ENCODE peak calls at places on chromosome X, in six cellular contexts. L is DMS 273 treated with DMSO at 0.1 percent for 48 hours; X is activated CD4-positive, alpha-beta T cell treated with anti-CD3 and anti-CD28 coated beads, Interleukin-2, amount 50 U/mL, for 4 hours; G is WERI-Rb-1; U is mammary epithelial cell; N is choroid plexus epithelial cell. I is an unnamed sample.

GRCh38 chrX:76555816-76556215 is 128.3 kb downstream of the MAGEE1 start:
- DNase-seq in L (no peak), X (no peak), G (peak), U (peak), N (peak), I (no peak)

GRCh38 chrX:38999099-38999498 is 197.8 kb downstream of the MID1IP1 start:
- DNase-seq in L (no peak), X (no peak), G (no peak), U (no peak), N (no peak), I (no peak)

GRCh38 chrX:92213781-92214180 is 434.6 kb downstream of the PCDH11X start:
- DNase-seq in L (peak), X (no peak), G (no peak), U (peak), N (peak), I (no peak)

GRCh38 chrX:54529166-54529558 is 857 bp upstream of the GNL3L start:
- DNase-seq in L (peak), X (no peak), G (peak), U (no peak), N (no peak), I (no peak)

GRCh38 chrX:63525491-63525890 is 174.4 kb upstream of the SPIN4 start:
- DNase-seq in L (no peak), X (no peak), G (no peak), U (no peak), N (no peak), I (no peak)

GRCh38 chrX:19912-20571 is 261.1 kb upstream of the PLCXD1 start:
- DNase-seq in L (no peak), X (peak), G (no peak), U (no peak), N (no peak), I (no peak)

GRCh38 chrX:153635788-153636668 is 11.0 kb upstream of the DUSP9 start:
- DNase-seq in L (peak), X (no peak), G (peak), U (no peak), N (peak), I (no peak)

GRCh38 chrX:65610040-65610439 is 57.4 kb upstream of the MSN start:
- DNase-seq in L (no peak), X (no peak), G (no peak), U (no peak), N (peak), I (no peak)

GRCh38 chrX:44568196-44568595 is 25.5 kb upstream of the FUNDC1 start:
- DNase-seq in L (no peak), X (no peak), G (no peak), U (no peak), N (no peak), I (no peak)

GRCh38 chrX:18119856-18120255 is 100.8 kb downstream of the BEND2 start:
- DNase-seq in L (no peak), X (no peak), G (no peak), U (no peak), N (no peak), I (no peak)

GRCh38 chrX:139290310-139290709 is 240.2 kb upstream of the F9 start:
- DNase-seq in L (no peak), X (no peak), G (no peak), U (peak), N (no peak), I (no peak)

GRCh38 chrX:42694260-42694815 is 83.6 kb downstream of the PPP1R2C start:
- DNase-seq in L (no peak), X (no peak), G (no peak), U (peak), N (no peak), I (no peak)

GRCh38 chrX:56783450-56783831 is 54.4 kb downstream of the NBDY start:
- DNase-seq in L (no peak), X (no peak), G (peak), U (peak), N (no peak), I (no peak)

GRCh38 chrX:129961180-129962083 is 21.0 kb upstream of the BCORL1 start:
- DNase-seq in L (no peak), X (peak), G (no peak), U (peak), N (no peak), I (no peak)

GRCh38 chrX:103183912-103184311 is 31.0 kb upstream of the BEX4 start:
- DNase-seq in L (no peak), X (no peak), G (no peak), U (no peak), N (no peak), I (no peak)

GRCh38 chrX:119605739-119606507 is at the start of gene NKRF:
- DNase-seq in L (no peak), X (peak), G (peak), U (peak), N (peak), I (peak)

GRCh38 chrX:110241816-110242215 is 76.1 kb downstream of the AMMECR1 start:
- DNase-seq in L (no peak), X (no peak), G (no peak), U (no peak), N (peak), I (no peak)

GRCh38 chrX:24396236-24396929 is 35.9 kb downstream of the SUPT20HL1 start:
- DNase-seq in L (no peak), X (no peak), G (no peak), U (peak), N (peak), I (no peak)

GRCh38 chrX:12421918-12422317 is 283.6 kb downstream of the FRMPD4 start:
- DNase-seq in L (no peak), X (no peak), G (no peak), U (no peak), N (no peak), I (no peak)

GRCh38 chrX:54358424-54359211 is 772 bp upstream of the WNK3 start:
- DNase-seq in L (peak), X (peak), G (peak), U (peak), N (peak), I (peak)

GRCh38 chrX:153476628-153477027 is 6.3 kb upstream of the HAUS7 start:
- DNase-seq in L (no peak), X (no peak), G (peak), U (no peak), N (no peak), I (no peak)

GRCh38 chrX:98448524-98448923 is 1564.8 kb downstream of the RPA4 start:
- DNase-seq in L (no peak), X (no peak), G (no peak), U (no peak), N (no peak), I (no peak)

GRCh38 chrX:56564182-56564885 is 907 bp downstream of the UBQLN2 start:
- DNase-seq in L (no peak), X (no peak), G (peak), U (peak), N (peak), I (no peak)

GRCh38 chrX:54076903-54077302 is 32.6 kb upstream of the PHF8 start:
- DNase-seq in L (no peak), X (no peak), G (no peak), U (peak), N (peak), I (no peak)

GRCh38 chrX:135516376-135516775 is 4.1 kb upstream of the INTS6L start:
- DNase-seq in L (no peak), X (no peak), G (no peak), U (no peak), N (no peak), I (no peak)

GRCh38 chrX:46294234-46294633 is 251.0 kb downstream of the ZNF674 start:
- DNase-seq in L (no peak), X (no peak), G (no peak), U (no peak), N (peak), I (no peak)

GRCh38 chrX:101357166-101357795 is 8.7 kb upstream of the TIMM8A start:
- DNase-seq in L (no peak), X (no peak), G (no peak), U (no peak), N (peak), I (no peak)

GRCh38 chrX:112941209-112941788 is 100.7 kb upstream of the AMOT start:
- DNase-seq in L (no peak), X (no peak), G (no peak), U (no peak), N (no peak), I (no peak)

GRCh38 chrX:12383196-12383595 is 244.9 kb downstream of the FRMPD4 start:
- DNase-seq in L (no peak), X (no peak), G (no peak), U (no peak), N (no peak), I (no peak)

GRCh38 chrX:133267621-133268020 is 49.5 kb upstream of the TFDP3 start:
- DNase-seq in L (no peak), X (no peak), G (no peak), U (no peak), N (no peak), I (no peak)

GRCh38 chrX:108224727-108225455 is 133.3 kb downstream of the ATG4A start:
- DNase-seq in L (peak), X (no peak), G (peak), U (no peak), N (peak), I (no peak)

GRCh38 chrX:135436966-135437866 is 15.5 kb downstream of the SMIM10L2A start:
- DNase-seq in L (no peak), X (no peak), G (no peak), U (no peak), N (no peak), I (no peak)

GRCh38 chrX:150692837-150693781 is at the start of gene MTMR1:
- DNase-seq in L (peak), X (peak), G (peak), U (no peak), N (no peak), I (peak)

GRCh38 chrX:41526925-41527324 is 79.8 kb downstream of the NYX start:
- DNase-seq in L (no peak), X (no peak), G (no peak), U (peak), N (peak), I (no peak)

GRCh38 chrX:154485150-154486051 is 1.0 kb downstream of the UBL4A start:
- DNase-seq in L (no peak), X (no peak), G (peak), U (no peak), N (no peak), I (no peak)

GRCh38 chrX:22666441-22666840 is 333.3 kb upstream of the DDX53 start:
- DNase-seq in L (no peak), X (no peak), G (peak), U (peak), N (peak), I (no peak)

GRCh38 chrX:40173662-40174593 is 76.2 kb upstream of the BCOR start:
- DNase-seq in L (no peak), X (peak), G (peak), U (no peak), N (peak), I (peak)

GRCh38 chrX:156001667-156002021 is 4.1 kb downstream of the IL9R start:
- DNase-seq in L (no peak), X (no peak), G (no peak), U (no peak), N (no peak), I (no peak)

GRCh38 chrX:9110808-9111207 is 76.9 kb upstream of the FAM9B start:
- DNase-seq in L (no peak), X (no peak), G (no peak), U (no peak), N (no peak), I (no peak)

GRCh38 chrX:119885554-119886428 is 9.9 kb upstream of the AKAP14 start:
- DNase-seq in L (no peak), X (no peak), G (no peak), U (no peak), N (peak), I (no peak)

I was measured in stimulated activated CD4-positive, alpha-beta T cell treated with anti-CD3 and anti-CD28 coated beads, TNF-alpha, amount 100 ng/mL, for 4 hours.